ENCODE peak calls at places on chromosomes 3 and 15, in eight cellular contexts. V is NB4, Q is SK-N-MC, B is sigmoid colon, K is psoas muscle, C is astrocyte, F is HFF-Myc, E is IMR-90. H is an unnamed sample.
A peak's percentile ranks its signal among the peaks of the same experiment; 100 is the strongest.

GRCh38 chr3:129486057-129487035 is 42.1 kb upstream of the RHO start:
- DNase-seq in V (no peak), Q (no peak), B (peak; percentile 58), K (no peak), C (peak; percentile 79), F (peak; percentile 52), E (peak; percentile 81), H (peak; percentile 44)

GRCh38 chr15:39028069-39028468 is 463.5 kb upstream of the RASGRP1 start:
- DNase-seq in V (peak; percentile 2), Q (no peak), B (peak; percentile 65), K (peak; percentile 68), C (peak; percentile 65), F (peak; percentile 10), E (peak; percentile 78), H (no peak)

GRCh38 chr3:46939578-46940405 is 36.8 kb downstream of the CCDC12 start:
- DNase-seq in V (no peak), Q (no peak), B (no peak), K (no peak), C (no peak), F (no peak), E (no peak), H (no peak)

GRCh38 chr3:73056365-73057150 is 4.9 kb upstream of the EBLN2 start:
- DNase-seq in V (peak; percentile 41), Q (no peak), B (no peak), K (no peak), C (no peak), F (peak; percentile 15), E (peak; percentile 62), H (no peak)

GRCh38 chr15:64162869-64163661 is at the start of gene PPIB:
- DNase-seq in V (peak; percentile 99), Q (peak; percentile 60), B (peak; percentile 99), K (peak; percentile 99), C (peak; percentile 94), F (peak; percentile 90), E (peak; percentile 97), H (peak; percentile 95)

GRCh38 chr15:74314897-74315438 is 52.5 kb downstream of the CYP11A1 start:
- DNase-seq in V (peak; percentile 84), Q (no peak), B (no peak), K (no peak), C (peak; percentile 42), F (no peak), E (no peak), H (no peak)

GRCh38 chr3:108100906-108101305 is 10.1 kb upstream of the CD47 start:
- DNase-seq in V (peak; percentile 70), Q (no peak), B (no peak), K (no peak), C (no peak), F (no peak), E (no peak), H (no peak)

GRCh38 chr3:123834631-123835030 is 49.5 kb downstream of the MYLK start:
- DNase-seq in V (peak; percentile 13), Q (no peak), B (no peak), K (no peak), C (peak; percentile 98), F (peak; percentile 52), E (peak; percentile 90), H (peak; percentile 45)

GRCh38 chr3:157180262-157180661 is 20.3 kb upstream of the CCNL1 start:
- DNase-seq in V (no peak), Q (no peak), B (no peak), K (no peak), C (no peak), F (no peak), E (no peak), H (no peak)

GRCh38 chr15:101070024-101070423 is 150.9 kb downstream of the LRRK1 start:
- DNase-seq in V (no peak), Q (no peak), B (no peak), K (no peak), C (no peak), F (no peak), E (no peak), H (no peak)

GRCh38 chr3:140994316-140994715 is 52.7 kb downstream of the SLC25A36 start:
- DNase-seq in V (no peak), Q (no peak), B (no peak), K (no peak), C (peak; percentile 41), F (no peak), E (no peak), H (no peak)

GRCh38 chr3:141858312-141858711 is 18.1 kb upstream of the ATP1B3 start:
- DNase-seq in V (no peak), Q (no peak), B (no peak), K (no peak), C (no peak), F (no peak), E (no peak), H (no peak)

GRCh38 chr3:139302084-139302800 is 41.6 kb upstream of the MRPS22 start:
- DNase-seq in V (peak; percentile 61), Q (no peak), B (no peak), K (peak; percentile 37), C (peak; percentile 100), F (peak; percentile 100), E (peak; percentile 99), H (peak; percentile 97)

GRCh38 chr15:68817304-68818087 is 3.2 kb downstream of the ANP32A start:
- DNase-seq in V (peak; percentile 86), Q (no peak), B (peak; percentile 84), K (peak; percentile 66), C (peak; percentile 45), F (no peak), E (peak; percentile 58), H (no peak)

GRCh38 chr15:68816795-68817303 is 3.8 kb downstream of the ANP32A start:
- DNase-seq in V (peak; percentile 49), Q (no peak), B (no peak), K (no peak), C (no peak), F (no peak), E (no peak), H (no peak)

GRCh38 chr15:68816158-68816557 is 4.5 kb downstream of the ANP32A start:
- DNase-seq in V (no peak), Q (no peak), B (no peak), K (no peak), C (no peak), F (no peak), E (no peak), H (no peak)

GRCh38 chr15:68814596-68814995 is 6.1 kb downstream of the ANP32A start:
- DNase-seq in V (no peak), Q (no peak), B (no peak), K (no peak), C (no peak), F (no peak), E (no peak), H (no peak)

DNA sequence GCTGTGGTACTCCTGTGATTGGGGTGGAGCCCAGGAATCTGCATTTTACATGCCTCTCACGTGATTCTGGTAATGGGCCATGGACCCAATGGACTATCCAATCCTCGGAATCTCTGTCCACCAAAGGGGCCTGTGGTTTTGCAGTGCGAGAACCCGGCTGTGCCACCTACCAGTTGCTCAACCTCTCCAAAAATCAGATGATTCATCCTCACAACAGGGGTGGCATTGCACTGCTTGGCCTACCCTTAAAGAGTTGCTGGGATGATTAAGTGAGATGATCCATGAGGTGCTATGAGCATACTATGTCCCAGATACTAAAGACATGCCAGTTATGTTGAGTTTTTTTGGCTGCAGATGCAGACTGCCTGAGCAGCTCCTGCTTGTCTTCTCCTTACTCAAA is 5.1 kb downstream of the ANP32A start:
- DNase-seq in V (peak; percentile 76), Q (no peak), B (no peak), K (no peak), C (no peak), F (no peak), E (no peak), H (no peak)
- H3K4me3 ChIP-seq in V (peak overlapping the region; percentile 81), Q (peak overlapping the region; percentile 99), B (no peak overlapping the region), K (no peak overlapping the region), C (no peak overlapping the region), F (no peak overlapping the region), E (no peak overlapping the region), H (no peak overlapping the region)

GRCh38 chr3:58492385-58492970 is 582 bp downstream of the KCTD6 start:
- DNase-seq in V (peak; percentile 33), Q (no peak), B (no peak), K (no peak), C (no peak), F (no peak), E (no peak), H (no peak)

GRCh38 chr3:58497074-58497473 is 5.2 kb downstream of the KCTD6 start:
- DNase-seq in V (no peak), Q (no peak), B (no peak), K (no peak), C (peak; percentile 34), F (no peak), E (no peak), H (no peak)

GRCh38 chr3:58495101-58495500 is 3.2 kb downstream of the KCTD6 start:
- DNase-seq in V (no peak), Q (no peak), B (no peak), K (no peak), C (peak; percentile 52), F (no peak), E (peak; percentile 30), H (no peak)

GRCh38 chr3:58494107-58494506 is 2.2 kb downstream of the KCTD6 start:
- DNase-seq in V (no peak), Q (no peak), B (no peak), K (no peak), C (no peak), F (no peak), E (no peak), H (no peak)

DNA sequence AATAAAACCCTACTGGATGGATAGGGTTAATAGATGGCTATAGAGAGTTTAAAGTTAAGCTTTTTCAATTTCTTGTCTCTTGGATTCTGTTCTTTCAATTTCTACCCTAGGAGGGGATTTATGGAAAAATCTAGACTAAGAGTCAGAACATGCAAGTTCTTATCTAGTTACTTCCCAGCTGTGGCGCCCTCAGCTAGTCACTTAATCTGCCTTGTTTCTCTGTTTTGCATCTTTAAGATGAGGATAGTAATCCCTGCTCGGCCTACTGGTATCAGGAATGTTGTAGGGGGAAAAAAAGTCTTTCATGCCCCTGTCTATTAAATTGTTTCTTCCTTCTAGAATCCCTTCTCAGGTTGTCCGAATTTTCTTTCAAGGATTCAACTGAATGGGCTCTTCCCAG is 4.3 kb downstream of the KCTD6 start:
- DNase-seq in V (no peak), Q (no peak), B (no peak), K (no peak), C (no peak), F (no peak), E (no peak), H (no peak)
- H3K4me3 ChIP-seq in V (no peak overlapping the region), Q (no peak overlapping the region), B (no peak overlapping the region), K (no peak overlapping the region), C (no peak overlapping the region), F (no peak overlapping the region), E (no peak overlapping the region), H (no peak overlapping the region)

GRCh38 chr3:125105116-125105515 is 49.3 kb upstream of the HEG1 start:
- DNase-seq in V (no peak), Q (no peak), B (no peak), K (no peak), C (no peak), F (no peak), E (no peak), H (no peak)
- H3K4me3 ChIP-seq in V (no peak overlapping the region), Q (no peak overlapping the region), B (no peak overlapping the region), K (no peak overlapping the region), C (no peak overlapping the region), F (no peak overlapping the region), E (no peak overlapping the region), H (no peak overlapping the region)

DNA sequence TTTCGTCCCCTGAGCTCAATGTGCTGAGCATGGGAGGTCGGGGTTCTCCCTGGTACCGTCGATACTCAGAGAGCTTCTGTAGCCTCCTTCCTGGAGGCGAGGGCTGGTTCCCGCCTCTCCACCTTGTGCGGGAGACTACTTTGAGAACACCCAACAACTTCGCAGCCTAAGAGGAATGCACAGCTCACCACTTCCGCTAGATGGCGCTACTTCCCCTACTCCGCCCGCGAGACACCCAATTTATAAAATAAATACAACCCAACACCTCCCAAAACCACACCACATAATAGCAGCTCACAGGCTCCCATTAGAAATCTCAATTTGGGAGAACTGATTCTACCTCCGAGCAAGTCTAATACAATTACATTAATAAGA is 1.2 kb downstream of the RGMA start:
- DNase-seq in V (peak; percentile 78), Q (peak; percentile 45), B (peak; percentile 92), K (peak; percentile 68), C (peak; percentile 25), F (peak; percentile 17), E (peak; percentile 5), H (no peak)
- H3K4me3 ChIP-seq in V (no peak overlapping the region), Q (peak overlapping the region; percentile 78), B (peak overlapping the region; percentile 87), K (peak overlapping the region; percentile 80), C (no peak overlapping the region), F (peak overlapping the region; percentile 15), E (no peak overlapping the region), H (no peak overlapping the region)

H was measured in AG04450.